ENCODE peak calls at places on chromosome X, in six cellular contexts. G, W, L, F, Z and P are unnamed samples.

GRCh38 chrX:154437971-154438893 is 1.3 kb downstream of the GDI1 start:
- DNase-seq in L (no peak), Z (no peak), W (no peak), F (no peak), G (no peak), P (no peak)

GRCh38 chrX:86914569-86914968 is 603.0 kb upstream of the KLHL4 start:
- DNase-seq in G (no peak), L (no peak), W (no peak), F (no peak), Z (no peak), P (no peak)

GRCh38 chrX:153827903-153828302 is 2.4 kb downstream of the PDZD4 start:
- DNase-seq in Z (no peak), G (peak; percentile 40), F (no peak), L (no peak), W (no peak), P (no peak)

GRCh38 chrX:44572340-44572938 is 29.8 kb upstream of the FUNDC1 start:
- DNase-seq in L (no peak), G (no peak), W (no peak), Z (no peak), F (no peak), P (no peak)

GRCh38 chrX:49066278-49066677 is 7.5 kb downstream of the CCDC120 start:
- DNase-seq in W (no peak), Z (no peak), F (no peak), G (no peak), L (no peak), P (no peak)

GRCh38 chrX:139933904-139934303 is 1.1 kb upstream of the ATP11C start:
- DNase-seq in Z (no peak), W (no peak), G (no peak), F (no peak), L (no peak), P (no peak)

GRCh38 chrX:15750611-15751159 is 12.6 kb downstream of the CA5B start:
- DNase-seq in G (no peak), L (no peak), F (no peak), W (no peak), Z (no peak), P (no peak)

GRCh38 chrX:104913348-104913747 is 307.1 kb downstream of the TEX13A start:
- DNase-seq in F (no peak), W (no peak), Z (no peak), G (no peak), L (no peak), P (no peak)

GRCh38 chrX:19613645-19614323 is 98.5 kb upstream of the MAP3K15 start:
- DNase-seq in Z (no peak), G (no peak), W (no peak), F (no peak), L (no peak), P (peak; percentile 79)

GRCh38 chrX:150256297-150256650 is 106.8 kb upstream of the MAMLD1 start:
- DNase-seq in G (no peak), F (no peak), W (no peak), Z (no peak), L (peak; percentile 7), P (no peak)

GRCh38 chrX:36908801-36909403 is 99.3 kb upstream of the FAM47C start:
- DNase-seq in L (no peak), Z (no peak), G (no peak), F (no peak), W (no peak), P (no peak)

GRCh38 chrX:63754141-63754859 is 30.7 kb downstream of the ARHGEF9 start:
- DNase-seq in G (no peak), F (no peak), L (no peak), Z (no peak), W (no peak), P (no peak)

GRCh38 chrX:100413231-100413630 is 3.2 kb upstream of the PCDH19 start:
- DNase-seq in L (no peak), Z (peak; percentile 65), F (no peak), W (no peak), G (no peak), P (peak; percentile 24)

GRCh38 chrX:147602297-147602696 is 309.4 kb upstream of the FMR1 start:
- DNase-seq in W (no peak), L (no peak), G (no peak), Z (no peak), F (no peak), P (no peak)

GRCh38 chrX:135435139-135435922 is 13.6 kb downstream of the SMIM10L2A start:
- DNase-seq in Z (no peak), L (no peak), G (no peak), F (no peak), W (no peak), P (no peak)
- TF ChIP-seq CTCF in Z (no peak), L (no peak), G (no peak), F (no peak), W (no peak), P (no peak)

GRCh38 chrX:38805294-38806053 is 4.2 kb downstream of the MID1IP1 start:
- DNase-seq in F (peak; percentile 25), L (no peak), W (no peak), G (peak; percentile 91), Z (peak; percentile 30), P (peak; percentile 87)
- TF ChIP-seq CTCF in F (no peak), L (no peak), W (no peak), G (no peak), Z (no peak), P (no peak)

GRCh38 chrX:46927718-46928117 is 15.5 kb downstream of the JADE3 start:
- DNase-seq in F (no peak), L (no peak), Z (no peak), W (no peak), G (no peak), P (no peak)

GRCh38 chrX:46935295-46935694 is 23.1 kb downstream of the JADE3 start:
- DNase-seq in F (no peak), Z (no peak), G (no peak), L (no peak), W (no peak), P (no peak)

DNA sequence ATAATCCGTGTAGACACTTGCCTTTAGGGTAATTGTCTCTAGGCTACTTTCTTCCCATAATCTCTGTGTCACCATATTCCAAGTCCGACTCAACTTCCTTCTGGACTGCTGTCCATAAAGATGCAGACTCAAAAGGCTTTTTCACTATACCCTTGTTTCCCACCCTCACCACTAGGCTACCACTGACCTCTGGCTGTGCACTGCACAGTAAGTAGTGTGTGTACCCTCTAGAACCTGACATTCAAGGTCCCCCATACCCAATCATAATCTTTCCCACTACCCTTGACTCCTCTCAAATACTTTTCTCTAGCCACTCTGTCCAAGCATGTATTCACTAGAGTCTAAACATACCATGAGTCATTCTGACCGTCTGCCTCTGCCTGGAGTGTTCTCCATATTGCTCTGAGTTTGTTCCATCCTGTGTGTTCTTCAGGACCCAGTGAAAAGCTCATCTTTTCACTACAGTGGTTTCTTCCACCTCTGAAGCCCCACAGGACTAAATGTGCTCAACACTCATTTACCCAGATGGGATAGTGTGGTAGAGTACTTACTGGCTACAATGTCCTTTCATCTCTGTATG is 17.3 kb downstream of the JADE3 start:
- DNase-seq in L (no peak), F (no peak), G (no peak), Z (no peak), W (no peak), P (no peak)
- TF ChIP-seq CTCF in L (no peak), F (no peak), G (no peak), Z (no peak), W (no peak), P (no peak)

DNA sequence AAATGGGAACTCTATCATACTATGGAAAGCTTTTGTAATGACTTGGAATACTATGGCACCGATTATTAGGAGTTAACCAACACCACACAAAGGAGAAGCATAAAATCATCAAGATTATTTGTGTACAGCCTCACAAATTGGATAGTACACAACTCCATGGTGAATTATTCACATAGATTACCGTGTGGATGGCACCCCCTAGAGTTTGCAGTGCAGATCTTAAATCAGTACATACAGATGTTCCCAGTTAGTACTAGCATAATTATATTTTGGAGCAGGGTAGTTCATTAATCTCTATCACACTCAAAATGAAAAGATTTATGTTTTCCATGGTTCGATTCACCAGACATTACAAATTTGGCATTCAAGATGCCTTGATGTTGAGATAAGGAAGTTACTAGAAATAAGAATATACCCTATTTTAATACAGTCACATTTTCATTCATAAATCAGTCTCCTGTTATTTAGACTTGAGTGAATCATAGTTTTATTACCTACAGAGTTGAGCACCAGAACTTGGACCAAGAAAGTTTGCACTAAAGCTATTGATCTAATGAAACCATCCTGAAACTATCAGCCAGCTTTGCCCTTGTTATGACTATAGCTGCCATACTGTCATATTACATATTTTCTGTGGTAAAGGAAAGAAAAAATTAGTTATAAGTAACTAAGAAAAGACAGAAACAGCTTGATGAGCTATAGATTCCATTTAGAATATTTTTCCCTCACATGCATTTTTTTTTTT is 531.8 kb downstream of the GLUD2 start:
- DNase-seq in Z (peak; percentile 12), L (no peak), F (no peak), W (no peak), G (no peak), P (no peak)
- TF ChIP-seq CTCF in Z (no peak), L (no peak), F (no peak), W (peak; percentile 7), G (no peak), P (peak; percentile 24)

DNA sequence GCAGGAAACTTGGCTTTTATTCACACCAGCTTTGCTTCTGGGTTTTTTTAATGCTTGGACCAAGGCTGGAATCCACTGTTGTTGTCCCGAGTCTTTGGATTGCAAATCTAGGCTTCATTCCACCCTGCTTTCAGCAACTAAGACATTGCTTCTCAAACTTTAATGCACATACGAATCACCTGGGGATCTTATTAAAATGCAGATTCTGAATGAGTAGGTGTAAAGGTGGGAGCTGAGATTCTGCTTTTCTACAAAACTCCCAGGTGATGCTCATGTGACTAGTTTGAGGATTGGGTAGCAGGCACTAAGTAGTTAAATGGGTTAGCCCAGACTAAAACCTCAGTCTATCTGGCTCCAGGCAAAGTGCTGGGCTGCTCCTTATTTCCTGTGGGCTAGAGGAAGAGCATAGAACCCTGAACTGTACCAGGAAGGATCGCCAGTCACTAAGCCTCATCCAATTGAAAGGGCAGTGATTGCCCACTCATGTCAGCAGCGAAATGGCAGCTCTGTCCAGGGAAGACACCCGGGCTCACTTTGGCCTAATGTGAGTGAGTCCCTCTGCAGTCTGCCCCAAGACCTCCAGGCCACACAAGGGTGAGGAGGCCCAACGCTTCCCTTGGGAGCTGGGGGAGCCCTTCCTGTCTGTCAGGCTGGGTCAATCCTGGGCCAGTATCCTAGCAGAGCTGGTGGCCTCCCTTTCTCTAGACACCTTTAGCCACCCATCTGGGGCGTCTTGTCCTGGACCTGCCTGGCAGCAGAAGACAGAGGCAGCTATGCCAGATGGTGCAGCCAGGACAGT is 39.4 kb upstream of the GPC4 start:
- DNase-seq in F (no peak), Z (no peak), G (no peak), W (no peak), L (no peak), P (no peak)
- TF ChIP-seq CTCF in F (no peak), Z (no peak), G (no peak), W (no peak), L (no peak), P (no peak)